ENCODE peak calls at places on chromosomes 5 and 9, in nine cellular contexts. J is stimulated activated CD4-positive, alpha-beta T cell treated with anti-CD3 and anti-CD28 coated beads, TNF-alpha, amount 100 ng/mL, for 1 hour; A is EL; W is HS-5; S is CD8-positive, alpha-beta T cell; Q is endodermal cell; I is cerebellar nuclear complex; T is choroid plexus epithelial cell; N is NCI-H774. D is an unnamed sample.

GRCh38 chr5:137453476-137454080 is 45.5 kb downstream of the SPOCK1 start:
- DNase-seq in S (no peak), T (peak), J (no peak), W (peak), Q (peak), N (no peak), I (no peak), A (peak), D (peak)

GRCh38 chr9:115986508-115986907 is 167.1 kb upstream of the PAPPA start:
- DNase-seq in A (no peak), J (no peak), Q (no peak), W (no peak), N (no peak), S (no peak), I (no peak), T (peak), D (no peak)

GRCh38 chr5:66554211-66554610 is 42.0 kb upstream of the MAST4 start:
- DNase-seq in I (no peak), T (peak), W (peak), J (no peak), N (no peak), S (no peak), A (peak), Q (no peak), D (peak)

GRCh38 chr5:63249960-63250359 is 671.3 kb downstream of the LRRC70 start:
- DNase-seq in W (no peak), S (no peak), N (no peak), Q (no peak), I (no peak), T (no peak), J (no peak), A (no peak), D (no peak)

GRCh38 chr5:96934291-96934694 is 1.6 kb upstream of the LNPEP start:
- DNase-seq in A (no peak), T (no peak), N (peak), S (no peak), W (peak), Q (no peak), J (no peak), I (no peak), D (no peak)

GRCh38 chr5:172720655-172721054 is 50.3 kb downstream of the DUSP1 start:
- DNase-seq in S (no peak), T (no peak), N (no peak), Q (no peak), I (no peak), A (no peak), W (no peak), J (no peak), D (no peak)

GRCh38 chr5:141692919-141693848 is 11.2 kb upstream of the ARAP3 start:
- DNase-seq in W (no peak), Q (no peak), I (no peak), S (peak), N (no peak), J (peak), T (peak), A (peak), D (peak)

GRCh38 chr9:93057703-93058356 is 671 bp upstream of the SUSD3 start:
- DNase-seq in A (no peak), T (no peak), W (no peak), J (no peak), N (no peak), I (no peak), Q (peak), S (no peak), D (no peak)

GRCh38 chr9:73689091-73689870 is 537.6 kb downstream of the ANXA1 start:
- DNase-seq in W (no peak), I (no peak), S (no peak), N (no peak), T (no peak), Q (no peak), A (no peak), J (no peak), D (no peak)

GRCh38 chr9:79641055-79641454 is 69.3 kb downstream of the TLE4 start:
- DNase-seq in N (no peak), W (no peak), A (no peak), T (no peak), Q (no peak), I (no peak), S (no peak), J (no peak), D (no peak)

GRCh38 chr5:142874537-142874936 is 104.4 kb downstream of the ARHGAP26 start:
- DNase-seq in S (no peak), Q (no peak), T (peak), A (peak), I (no peak), J (no peak), W (no peak), N (no peak), D (peak)

GRCh38 chr9:122797316-122798033 is 2.4 kb upstream of the OR1K1 start:
- DNase-seq in A (no peak), I (no peak), J (no peak), T (no peak), W (no peak), S (no peak), N (no peak), Q (no peak), D (no peak)

GRCh38 chr5:69250593-69250992 is 15.9 kb downstream of the CDK7 start:
- DNase-seq in T (no peak), S (no peak), A (no peak), J (no peak), Q (no peak), W (no peak), I (no peak), N (no peak), D (no peak)

GRCh38 chr9:93496285-93496684 is 42.9 kb upstream of the FAM120AOS start:
- DNase-seq in T (no peak), I (no peak), N (no peak), A (no peak), J (no peak), W (no peak), S (no peak), Q (no peak), D (no peak)

GRCh38 chr5:4630031-4630430 is 510.1 kb upstream of the ADAMTS16 start:
- DNase-seq in J (no peak), I (no peak), S (no peak), W (no peak), N (peak), A (no peak), Q (no peak), T (no peak), D (no peak)

GRCh38 chr9:128636556-128637530 is 19.8 kb downstream of the DYNC2I2 start:
- DNase-seq in I (no peak), T (no peak), Q (peak), J (no peak), A (no peak), W (no peak), N (no peak), S (no peak), D (no peak)

GRCh38 chr5:178826216-178826615 is 33.5 kb upstream of the ZNF354B start:
- DNase-seq in J (no peak), T (no peak), S (no peak), A (no peak), Q (no peak), I (no peak), W (no peak), N (no peak), D (no peak)

GRCh38 chr5:100758780-100759179 is 144.3 kb downstream of the ST8SIA4 start:
- DNase-seq in I (no peak), J (no peak), N (no peak), Q (no peak), W (no peak), A (no peak), S (no peak), T (no peak), D (no peak)

GRCh38 chr9:134318941-134319305 is 7.3 kb upstream of the RXRA start:
- DNase-seq in W (no peak), Q (no peak), S (no peak), I (no peak), N (no peak), A (no peak), J (no peak), T (peak), D (no peak)

GRCh38 chr5:120252839-120253238 is 211.3 kb upstream of the PRR16 start:
- DNase-seq in S (no peak), Q (no peak), I (no peak), W (peak), T (peak), N (peak), J (no peak), A (peak), D (peak)

GRCh38 chr5:159189310-159189709 is 20.0 kb downstream of the RNF145 start:
- DNase-seq in I (no peak), W (no peak), J (no peak), A (no peak), N (peak), Q (no peak), S (no peak), T (peak), D (peak)

GRCh38 chr5:96699186-96699820 is 37.1 kb downstream of the CAST start:
- DNase-seq in T (no peak), Q (peak), I (no peak), N (no peak), W (no peak), J (no peak), S (no peak), A (peak), D (peak)

GRCh38 chr5:152389209-152389608 is 15.9 kb downstream of the NMUR2 start:
- DNase-seq in N (no peak), A (no peak), Q (no peak), T (no peak), I (no peak), J (no peak), S (no peak), W (no peak), D (no peak)

GRCh38 chr5:141100243-141100805 is at the start of gene PCDHB3:
- DNase-seq in J (no peak), Q (peak), A (peak), W (no peak), N (no peak), T (peak), I (no peak), S (no peak), D (peak)

GRCh38 chr5:64746446-64746845 is 22.0 kb downstream of the SREK1IP1 start:
- DNase-seq in T (no peak), A (peak), Q (no peak), S (no peak), I (no peak), N (no peak), W (no peak), J (no peak), D (no peak)

GRCh38 chr9:8419871-8420270 is 620.3 kb upstream of the DMAC1 start:
- DNase-seq in J (no peak), I (no peak), S (no peak), T (no peak), Q (no peak), N (no peak), A (no peak), W (peak), D (no peak)

GRCh38 chr5:177350776-177351391 is 584 bp downstream of the LMAN2 start:
- DNase-seq in T (no peak), W (no peak), Q (no peak), I (no peak), N (no peak), S (no peak), A (no peak), J (no peak), D (no peak)

GRCh38 chr9:122904466-122904822 is 715 bp downstream of the RC3H2 start:
- DNase-seq in A (peak), N (peak), I (no peak), Q (peak), W (no peak), T (peak), S (no peak), J (no peak), D (peak)

GRCh38 chr9:113528811-113529210 is 65.3 kb downstream of the RGS3 start:
- DNase-seq in T (no peak), Q (no peak), A (no peak), N (no peak), J (no peak), W (no peak), I (no peak), S (no peak), D (no peak)

GRCh38 chr5:93845376-93845775 is 104.0 kb upstream of the POU5F2 start:
- DNase-seq in S (no peak), A (no peak), W (no peak), T (no peak), N (no peak), Q (no peak), J (no peak), I (no peak), D (no peak)

GRCh38 chr9:87520172-87520683 is 22.6 kb downstream of the DAPK1 start:
- DNase-seq in I (no peak), T (no peak), S (no peak), N (no peak), J (no peak), W (no peak), A (no peak), Q (peak), D (no peak)

GRCh38 chr9:133609311-133610098 is at the start of gene FAM163B:
- DNase-seq in S (peak), W (no peak), N (peak), A (no peak), Q (peak), J (no peak), T (peak), I (no peak), D (peak)

GRCh38 chr5:170533383-170533782 is 29.6 kb downstream of the KCNIP1 start:
- DNase-seq in T (no peak), Q (peak), J (no peak), S (no peak), I (no peak), W (no peak), N (no peak), A (no peak), D (no peak)

GRCh38 chr5:102857090-102857818 is 102.1 kb downstream of the PAM start:
- DNase-seq in J (no peak), S (no peak), W (no peak), T (no peak), N (no peak), Q (no peak), A (no peak), I (no peak), D (peak)

GRCh38 chr9:31089822-31090221 is 1294.6 kb upstream of the ACO1 start:
- DNase-seq in T (peak), W (peak), Q (no peak), J (no peak), N (no peak), I (no peak), A (no peak), S (no peak), D (peak)

D was measured in fibroblast of pulmonary artery.